ENCODE peak calls at places on chromosomes 3 and 15, in ten cellular contexts. One of them, this sample, is unnamed.

GRCh38 chr3:157531301-157531660 is 28.1 kb upstream of the VEPH1 start:
- DNase-seq in progenitor cell of endocrine pancreas: no peak
- DNase-seq in bronchial epithelial cell: peak
- DNase-seq in brain microvascular endothelial cell: no peak
- DNase-seq in sigmoid colon: no peak
- DNase-seq in cardiac muscle cell: peak
- DNase-seq in heart right ventricle: no peak
- DNase-seq in astrocyte: peak
- DNase-seq in nephron progenitor cell: no peak
- DNase-seq in K562: no peak
- DNase-seq in this sample: no peak

GRCh38 chr3:140186421-140186920 is 251.5 kb downstream of the CLSTN2 start:
- DNase-seq in nephron progenitor cell: no peak
- DNase-seq in brain microvascular endothelial cell: peak
- DNase-seq in K562: no peak
- DNase-seq in sigmoid colon: no peak
- DNase-seq in cardiac muscle cell: peak
- DNase-seq in bronchial epithelial cell: peak
- DNase-seq in progenitor cell of endocrine pancreas: no peak
- DNase-seq in heart right ventricle: no peak
- DNase-seq in astrocyte: peak
- DNase-seq in this sample: no peak

GRCh38 chr3:156626104-156626503 is 48.3 kb upstream of the TIPARP start:
- DNase-seq in astrocyte: peak
- DNase-seq in nephron progenitor cell: no peak
- DNase-seq in heart right ventricle: no peak
- DNase-seq in progenitor cell of endocrine pancreas: no peak
- DNase-seq in cardiac muscle cell: no peak
- DNase-seq in K562: no peak
- DNase-seq in bronchial epithelial cell: peak
- DNase-seq in brain microvascular endothelial cell: no peak
- DNase-seq in sigmoid colon: no peak
- DNase-seq in this sample: no peak

GRCh38 chr3:61561374-61562041 is at the start of gene PTPRG:
- DNase-seq in cardiac muscle cell: peak
- DNase-seq in nephron progenitor cell: peak
- DNase-seq in sigmoid colon: peak
- DNase-seq in brain microvascular endothelial cell: peak
- DNase-seq in bronchial epithelial cell: peak
- DNase-seq in progenitor cell of endocrine pancreas: peak
- DNase-seq in astrocyte: peak
- DNase-seq in K562: no peak
- DNase-seq in heart right ventricle: peak
- DNase-seq in this sample: peak

GRCh38 chr3:171459130-171459941 is 869 bp downstream of the TNIK start:
- DNase-seq in cardiac muscle cell: peak
- DNase-seq in bronchial epithelial cell: no peak
- DNase-seq in nephron progenitor cell: peak
- DNase-seq in astrocyte: peak
- DNase-seq in heart right ventricle: peak
- DNase-seq in K562: peak
- DNase-seq in brain microvascular endothelial cell: peak
- DNase-seq in progenitor cell of endocrine pancreas: peak
- DNase-seq in sigmoid colon: peak
- DNase-seq in this sample: peak

GRCh38 chr3:131669590-131669989 is 166.8 kb upstream of the MRPL3 start:
- DNase-seq in progenitor cell of endocrine pancreas: no peak
- DNase-seq in nephron progenitor cell: no peak
- DNase-seq in bronchial epithelial cell: no peak
- DNase-seq in cardiac muscle cell: no peak
- DNase-seq in sigmoid colon: no peak
- DNase-seq in astrocyte: no peak
- DNase-seq in K562: no peak
- DNase-seq in heart right ventricle: no peak
- DNase-seq in brain microvascular endothelial cell: no peak
- DNase-seq in this sample: no peak

GRCh38 chr3:65672876-65673815 is 365.6 kb downstream of the MAGI1 start:
- DNase-seq in cardiac muscle cell: peak
- DNase-seq in bronchial epithelial cell: peak
- DNase-seq in progenitor cell of endocrine pancreas: peak
- DNase-seq in sigmoid colon: peak
- DNase-seq in nephron progenitor cell: peak
- DNase-seq in astrocyte: no peak
- DNase-seq in K562: peak
- DNase-seq in brain microvascular endothelial cell: peak
- DNase-seq in heart right ventricle: peak
- DNase-seq in this sample: peak

GRCh38 chr3:119500265-119500664 is 1.9 kb downstream of the TIMMDC1 start:
- DNase-seq in nephron progenitor cell: no peak
- DNase-seq in brain microvascular endothelial cell: no peak
- DNase-seq in bronchial epithelial cell: no peak
- DNase-seq in cardiac muscle cell: no peak
- DNase-seq in K562: no peak
- DNase-seq in heart right ventricle: no peak
- DNase-seq in astrocyte: no peak
- DNase-seq in sigmoid colon: no peak
- DNase-seq in progenitor cell of endocrine pancreas: no peak
- DNase-seq in this sample: no peak

GRCh38 chr15:70111203-70112017 is 13.7 kb upstream of the TLE3 start:
- DNase-seq in bronchial epithelial cell: no peak
- DNase-seq in astrocyte: peak
- DNase-seq in K562: peak
- DNase-seq in sigmoid colon: peak
- DNase-seq in nephron progenitor cell: peak
- DNase-seq in cardiac muscle cell: peak
- DNase-seq in brain microvascular endothelial cell: peak
- DNase-seq in heart right ventricle: peak
- DNase-seq in progenitor cell of endocrine pancreas: peak
- DNase-seq in this sample: peak

GRCh38 chr3:65532164-65532563 is 506.6 kb downstream of the MAGI1 start:
- DNase-seq in brain microvascular endothelial cell: no peak
- DNase-seq in sigmoid colon: no peak
- DNase-seq in astrocyte: no peak
- DNase-seq in nephron progenitor cell: no peak
- DNase-seq in progenitor cell of endocrine pancreas: no peak
- DNase-seq in K562: no peak
- DNase-seq in cardiac muscle cell: no peak
- DNase-seq in heart right ventricle: no peak
- DNase-seq in bronchial epithelial cell: no peak
- DNase-seq in this sample: no peak

GRCh38 chr15:70020229-70020628 is 77.5 kb downstream of the TLE3 start:
- DNase-seq in bronchial epithelial cell: no peak
- DNase-seq in astrocyte: no peak
- DNase-seq in cardiac muscle cell: no peak
- DNase-seq in sigmoid colon: no peak
- DNase-seq in heart right ventricle: no peak
- DNase-seq in brain microvascular endothelial cell: no peak
- DNase-seq in progenitor cell of endocrine pancreas: no peak
- DNase-seq in nephron progenitor cell: no peak
- DNase-seq in K562: no peak
- DNase-seq in this sample: no peak

GRCh38 chr3:195003006-195003892 is 267.7 kb downstream of the XXYLT1 start:
- DNase-seq in K562: no peak
- DNase-seq in progenitor cell of endocrine pancreas: no peak
- DNase-seq in sigmoid colon: peak
- DNase-seq in bronchial epithelial cell: peak
- DNase-seq in cardiac muscle cell: peak
- DNase-seq in heart right ventricle: peak
- DNase-seq in nephron progenitor cell: no peak
- DNase-seq in brain microvascular endothelial cell: no peak
- DNase-seq in astrocyte: no peak
- DNase-seq in this sample: no peak

GRCh38 chr3:193701896-193702644 is 109.1 kb downstream of the OPA1 start:
- DNase-seq in bronchial epithelial cell: no peak
- DNase-seq in K562: no peak
- DNase-seq in progenitor cell of endocrine pancreas: no peak
- DNase-seq in sigmoid colon: no peak
- DNase-seq in astrocyte: peak
- DNase-seq in heart right ventricle: no peak
- DNase-seq in brain microvascular endothelial cell: no peak
- DNase-seq in cardiac muscle cell: no peak
- DNase-seq in nephron progenitor cell: no peak
- DNase-seq in this sample: peak

GRCh38 chr3:12796171-12797123 is at the start of gene CAND2:
- DNase-seq in astrocyte: peak
- DNase-seq in cardiac muscle cell: peak
- DNase-seq in heart right ventricle: peak
- DNase-seq in bronchial epithelial cell: no peak
- DNase-seq in K562: peak
- DNase-seq in sigmoid colon: peak
- DNase-seq in progenitor cell of endocrine pancreas: peak
- DNase-seq in nephron progenitor cell: peak
- DNase-seq in brain microvascular endothelial cell: peak
- DNase-seq in this sample: peak

DNA sequence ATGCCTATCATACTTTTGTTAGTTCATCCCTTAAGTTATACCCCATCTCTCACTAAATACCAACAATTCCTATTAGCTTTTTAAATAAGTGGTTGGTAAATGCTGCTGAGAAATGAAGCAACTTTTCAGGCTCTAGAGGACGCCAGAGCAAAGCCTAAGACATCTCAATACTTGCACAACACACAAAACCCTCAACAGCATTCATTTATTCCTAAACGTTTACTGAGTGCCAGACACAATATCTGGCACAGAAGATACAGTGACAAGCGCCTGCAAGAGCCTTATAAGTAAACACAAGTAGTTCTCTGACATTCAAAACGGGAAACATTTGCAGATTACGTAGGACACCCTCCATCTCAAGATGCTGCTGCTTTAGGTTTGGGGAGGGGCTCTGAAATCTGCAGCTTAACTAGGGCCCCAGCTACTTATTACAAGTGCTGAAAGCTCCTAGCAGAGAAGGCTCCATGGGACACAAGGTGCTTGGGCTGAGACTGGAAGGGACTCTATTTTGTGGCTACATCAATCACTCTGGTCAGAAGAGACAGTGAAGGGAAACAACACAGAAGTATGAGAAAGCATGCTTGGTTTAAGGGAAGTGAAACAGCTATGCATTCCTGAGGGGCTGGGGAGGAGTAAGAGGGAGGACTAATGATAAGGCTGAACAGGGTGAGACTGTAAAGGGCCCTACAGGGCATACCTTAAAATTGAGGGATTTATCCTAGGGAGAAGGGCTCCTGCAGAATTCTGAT is 311.3 kb downstream of the PLCL2 start:
- DNase-seq in astrocyte: no peak
- DNase-seq in nephron progenitor cell: no peak
- DNase-seq in K562: no peak
- DNase-seq in bronchial epithelial cell: peak
- DNase-seq in cardiac muscle cell: peak
- DNase-seq in brain microvascular endothelial cell: no peak
- DNase-seq in heart right ventricle: no peak
- DNase-seq in sigmoid colon: no peak
- DNase-seq in progenitor cell of endocrine pancreas: no peak
- DNase-seq in this sample: no peak
- TF ChIP-seq CTCF in astrocyte: no peak
- TF ChIP-seq CTCF in nephron progenitor cell: no peak
- TF ChIP-seq CTCF in K562: peak
- TF ChIP-seq CTCF in bronchial epithelial cell: no peak
- TF ChIP-seq CTCF in cardiac muscle cell: peak
- TF ChIP-seq CTCF in brain microvascular endothelial cell: no peak
- TF ChIP-seq CTCF in heart right ventricle: peak
- TF ChIP-seq CTCF in sigmoid colon: no peak
- TF ChIP-seq CTCF in progenitor cell of endocrine pancreas: no peak
- TF ChIP-seq CTCF in this sample: no peak

GRCh38 chr3:32045091-32045964 is 61.1 kb upstream of the GPD1L start:
- DNase-seq in progenitor cell of endocrine pancreas: peak
- DNase-seq in K562: peak
- DNase-seq in heart right ventricle: no peak
- DNase-seq in brain microvascular endothelial cell: no peak
- DNase-seq in astrocyte: peak
- DNase-seq in cardiac muscle cell: peak
- DNase-seq in sigmoid colon: no peak
- DNase-seq in bronchial epithelial cell: peak
- DNase-seq in nephron progenitor cell: peak
- DNase-seq in this sample: no peak
- TF ChIP-seq CTCF in progenitor cell of endocrine pancreas: no peak
- TF ChIP-seq CTCF in K562: no peak
- TF ChIP-seq CTCF in heart right ventricle: no peak
- TF ChIP-seq CTCF in brain microvascular endothelial cell: no peak
- TF ChIP-seq CTCF in astrocyte: no peak
- TF ChIP-seq CTCF in cardiac muscle cell: no peak
- TF ChIP-seq CTCF in sigmoid colon: no peak
- TF ChIP-seq CTCF in bronchial epithelial cell: no peak
- TF ChIP-seq CTCF in nephron progenitor cell: no peak
- TF ChIP-seq CTCF in this sample: no peak

GRCh38 chr15:90387534-90388461 is at the start of gene IQGAP1:
- DNase-seq in progenitor cell of endocrine pancreas: peak
- DNase-seq in cardiac muscle cell: peak
- DNase-seq in brain microvascular endothelial cell: peak
- DNase-seq in astrocyte: peak
- DNase-seq in bronchial epithelial cell: peak
- DNase-seq in K562: peak
- DNase-seq in nephron progenitor cell: peak
- DNase-seq in heart right ventricle: peak
- DNase-seq in sigmoid colon: peak
- DNase-seq in this sample: peak

GRCh38 chr15:90388462-90389182 is 580 bp downstream of the IQGAP1 start:
- DNase-seq in K562: peak
- DNase-seq in nephron progenitor cell: peak
- DNase-seq in brain microvascular endothelial cell: peak
- DNase-seq in heart right ventricle: peak
- DNase-seq in cardiac muscle cell: peak
- DNase-seq in progenitor cell of endocrine pancreas: peak
- DNase-seq in astrocyte: peak
- DNase-seq in bronchial epithelial cell: no peak
- DNase-seq in sigmoid colon: peak
- DNase-seq in this sample: peak

GRCh38 chr15:90389513-90389912 is 1.5 kb downstream of the IQGAP1 start:
- DNase-seq in astrocyte: no peak
- DNase-seq in K562: no peak
- DNase-seq in sigmoid colon: no peak
- DNase-seq in progenitor cell of endocrine pancreas: no peak
- DNase-seq in nephron progenitor cell: no peak
- DNase-seq in cardiac muscle cell: no peak
- DNase-seq in brain microvascular endothelial cell: no peak
- DNase-seq in heart right ventricle: no peak
- DNase-seq in bronchial epithelial cell: no peak
- DNase-seq in this sample: no peak

GRCh38 chr15:90382305-90382704 is 5.7 kb upstream of the IQGAP1 start:
- DNase-seq in cardiac muscle cell: no peak
- DNase-seq in progenitor cell of endocrine pancreas: no peak
- DNase-seq in bronchial epithelial cell: peak
- DNase-seq in sigmoid colon: no peak
- DNase-seq in K562: no peak
- DNase-seq in astrocyte: no peak
- DNase-seq in brain microvascular endothelial cell: no peak
- DNase-seq in heart right ventricle: no peak
- DNase-seq in nephron progenitor cell: no peak
- DNase-seq in this sample: no peak

GRCh38 chr15:90386221-90386620 is 1.8 kb upstream of the IQGAP1 start:
- DNase-seq in progenitor cell of endocrine pancreas: no peak
- DNase-seq in heart right ventricle: no peak
- DNase-seq in sigmoid colon: no peak
- DNase-seq in bronchial epithelial cell: no peak
- DNase-seq in nephron progenitor cell: no peak
- DNase-seq in astrocyte: no peak
- DNase-seq in K562: no peak
- DNase-seq in brain microvascular endothelial cell: no peak
- DNase-seq in cardiac muscle cell: no peak
- DNase-seq in this sample: no peak
- TF ChIP-seq CTCF in progenitor cell of endocrine pancreas: no peak
- TF ChIP-seq CTCF in heart right ventricle: no peak
- TF ChIP-seq CTCF in sigmoid colon: no peak
- TF ChIP-seq CTCF in bronchial epithelial cell: no peak
- TF ChIP-seq CTCF in nephron progenitor cell: no peak
- TF ChIP-seq CTCF in astrocyte: no peak
- TF ChIP-seq CTCF in K562: no peak
- TF ChIP-seq CTCF in brain microvascular endothelial cell: no peak
- TF ChIP-seq CTCF in cardiac muscle cell: no peak
- TF ChIP-seq CTCF in this sample: no peak

GRCh38 chr3:160133757-160134156 is 91.5 kb upstream of the C3orf80 start:
- DNase-seq in sigmoid colon: no peak
- DNase-seq in brain microvascular endothelial cell: no peak
- DNase-seq in heart right ventricle: no peak
- DNase-seq in astrocyte: peak
- DNase-seq in bronchial epithelial cell: peak
- DNase-seq in progenitor cell of endocrine pancreas: no peak
- DNase-seq in K562: peak
- DNase-seq in cardiac muscle cell: no peak
- DNase-seq in nephron progenitor cell: no peak
- DNase-seq in this sample: no peak
- TF ChIP-seq CTCF in sigmoid colon: no peak
- TF ChIP-seq CTCF in brain microvascular endothelial cell: peak
- TF ChIP-seq CTCF in heart right ventricle: no peak
- TF ChIP-seq CTCF in astrocyte: no peak
- TF ChIP-seq CTCF in bronchial epithelial cell: peak
- TF ChIP-seq CTCF in progenitor cell of endocrine pancreas: no peak
- TF ChIP-seq CTCF in K562: peak
- TF ChIP-seq CTCF in cardiac muscle cell: peak
- TF ChIP-seq CTCF in nephron progenitor cell: no peak
- TF ChIP-seq CTCF in this sample: no peak

This sample was measured in neural crest cell.